ENCODE peak calls at places on chromosomes 2 and 18, in six cellular contexts. One of them, this sample, is unnamed.

GRCh38 chr2:65379721-65380171 is 52.7 kb downstream of the SPRED2 start:
- DNase-seq in prostate gland: no peak
- DNase-seq in tibial artery: no peak
- DNase-seq in mesenchymal stem cell: no peak
- DNase-seq in CD8-positive, alpha-beta T cell: no peak
- DNase-seq in RWPE2: no peak
- DNase-seq in this sample: no peak

GRCh38 chr2:224062481-224063307 is 23.6 kb upstream of the SERPINE2 start:
- DNase-seq in prostate gland: no peak
- DNase-seq in tibial artery: no peak
- DNase-seq in mesenchymal stem cell: peak; percentile 23
- DNase-seq in CD8-positive, alpha-beta T cell: no peak
- DNase-seq in RWPE2: no peak
- DNase-seq in this sample: no peak

GRCh38 chr2:210727549-210727948 is 171.2 kb downstream of the CPS1 start:
- DNase-seq in prostate gland: no peak
- DNase-seq in tibial artery: no peak
- DNase-seq in mesenchymal stem cell: no peak
- DNase-seq in CD8-positive, alpha-beta T cell: no peak
- DNase-seq in RWPE2: no peak
- DNase-seq in this sample: no peak

GRCh38 chr2:236918513-236918912 is 167.2 kb upstream of the COPS8 start:
- DNase-seq in prostate gland: no peak
- DNase-seq in tibial artery: no peak
- DNase-seq in mesenchymal stem cell: no peak
- DNase-seq in CD8-positive, alpha-beta T cell: no peak
- DNase-seq in RWPE2: no peak
- DNase-seq in this sample: peak; percentile 10

GRCh38 chr2:33785201-33786106 is 186.4 kb upstream of the FAM98A start:
- DNase-seq in prostate gland: no peak
- DNase-seq in tibial artery: no peak
- DNase-seq in mesenchymal stem cell: no peak
- DNase-seq in CD8-positive, alpha-beta T cell: no peak
- DNase-seq in RWPE2: no peak
- DNase-seq in this sample: no peak

GRCh38 chr2:100537918-100538317 is 24.9 kb upstream of the PDCL3 start:
- DNase-seq in prostate gland: no peak
- DNase-seq in tibial artery: no peak
- DNase-seq in mesenchymal stem cell: no peak
- DNase-seq in CD8-positive, alpha-beta T cell: no peak
- DNase-seq in RWPE2: no peak
- DNase-seq in this sample: no peak

GRCh38 chr2:188013767-188014166 is 277.9 kb upstream of the GULP1 start:
- DNase-seq in prostate gland: no peak
- DNase-seq in tibial artery: no peak
- DNase-seq in mesenchymal stem cell: no peak
- DNase-seq in CD8-positive, alpha-beta T cell: no peak
- DNase-seq in RWPE2: no peak
- DNase-seq in this sample: no peak

GRCh38 chr2:1598041-1598710 is 146.1 kb downstream of the PXDN start:
- DNase-seq in prostate gland: no peak
- DNase-seq in tibial artery: no peak
- DNase-seq in mesenchymal stem cell: no peak
- DNase-seq in CD8-positive, alpha-beta T cell: no peak
- DNase-seq in RWPE2: peak; percentile 35
- DNase-seq in this sample: no peak

GRCh38 chr2:20148841-20149702 is 75.9 kb downstream of the SDC1 start:
- DNase-seq in prostate gland: no peak
- DNase-seq in tibial artery: no peak
- DNase-seq in mesenchymal stem cell: peak; percentile 69
- DNase-seq in CD8-positive, alpha-beta T cell: no peak
- DNase-seq in RWPE2: peak; percentile 12
- DNase-seq in this sample: peak; percentile 85

GRCh38 chr18:42976869-42977268 is 138.6 kb downstream of the RIT2 start:
- DNase-seq in prostate gland: no peak
- DNase-seq in tibial artery: no peak
- DNase-seq in mesenchymal stem cell: no peak
- DNase-seq in CD8-positive, alpha-beta T cell: no peak
- DNase-seq in RWPE2: no peak
- DNase-seq in this sample: no peak

GRCh38 chr18:11887305-11888262 is 20.5 kb downstream of the MPPE1 start:
- DNase-seq in prostate gland: no peak
- DNase-seq in tibial artery: no peak
- DNase-seq in mesenchymal stem cell: no peak
- DNase-seq in CD8-positive, alpha-beta T cell: no peak
- DNase-seq in RWPE2: no peak
- DNase-seq in this sample: no peak

GRCh38 chr2:229445013-229445412 is 173.9 kb upstream of the PID1 start:
- DNase-seq in prostate gland: peak; percentile 70
- DNase-seq in tibial artery: peak; percentile 89
- DNase-seq in mesenchymal stem cell: peak; percentile 89
- DNase-seq in CD8-positive, alpha-beta T cell: no peak
- DNase-seq in RWPE2: peak; percentile 78
- DNase-seq in this sample: peak; percentile 98

GRCh38 chr2:55102056-55102812 is 52.0 kb upstream of the RTN4 start:
- DNase-seq in prostate gland: no peak
- DNase-seq in tibial artery: no peak
- DNase-seq in mesenchymal stem cell: no peak
- DNase-seq in CD8-positive, alpha-beta T cell: no peak
- DNase-seq in RWPE2: no peak
- DNase-seq in this sample: peak; percentile 58

GRCh38 chr18:2970344-2970743 is 42.6 kb downstream of the LPIN2 start:
- DNase-seq in prostate gland: no peak
- DNase-seq in tibial artery: no peak
- DNase-seq in mesenchymal stem cell: no peak
- DNase-seq in CD8-positive, alpha-beta T cell: no peak
- DNase-seq in RWPE2: no peak
- DNase-seq in this sample: no peak

GRCh38 chr18:23550898-23551297 is 35.4 kb downstream of the NPC1 start:
- DNase-seq in prostate gland: no peak
- DNase-seq in tibial artery: no peak
- DNase-seq in mesenchymal stem cell: no peak
- DNase-seq in CD8-positive, alpha-beta T cell: no peak
- DNase-seq in RWPE2: no peak
- DNase-seq in this sample: no peak

GRCh38 chr2:201472411-201472810 is 20.9 kb downstream of the STRADB start:
- DNase-seq in prostate gland: no peak
- DNase-seq in tibial artery: no peak
- DNase-seq in mesenchymal stem cell: no peak
- DNase-seq in CD8-positive, alpha-beta T cell: no peak
- DNase-seq in RWPE2: no peak
- DNase-seq in this sample: peak; percentile 27

GRCh38 chr2:63018439-63018838 is 32.2 kb upstream of the OTX1 start:
- DNase-seq in prostate gland: no peak
- DNase-seq in tibial artery: no peak
- DNase-seq in mesenchymal stem cell: no peak
- DNase-seq in CD8-positive, alpha-beta T cell: no peak
- DNase-seq in RWPE2: no peak
- DNase-seq in this sample: no peak

GRCh38 chr18:47605093-47605492 is 325.4 kb downstream of the SMAD2 start:
- DNase-seq in prostate gland: no peak
- DNase-seq in tibial artery: no peak
- DNase-seq in mesenchymal stem cell: no peak
- DNase-seq in CD8-positive, alpha-beta T cell: no peak
- DNase-seq in RWPE2: no peak
- DNase-seq in this sample: no peak

GRCh38 chr2:12728221-12728777 is 11.6 kb downstream of the TRIB2 start:
- DNase-seq in prostate gland: no peak
- DNase-seq in tibial artery: no peak
- DNase-seq in mesenchymal stem cell: no peak
- DNase-seq in CD8-positive, alpha-beta T cell: peak; percentile 73
- DNase-seq in RWPE2: no peak
- DNase-seq in this sample: no peak

GRCh38 chr18:46678785-46679404 is 21.9 kb upstream of the LOXHD1 start:
- DNase-seq in prostate gland: no peak
- DNase-seq in tibial artery: no peak
- DNase-seq in mesenchymal stem cell: no peak
- DNase-seq in CD8-positive, alpha-beta T cell: no peak
- DNase-seq in RWPE2: no peak
- DNase-seq in this sample: no peak

GRCh38 chr2:163602196-163602595 is 133.6 kb downstream of the FIGN start:
- DNase-seq in prostate gland: no peak
- DNase-seq in tibial artery: no peak
- DNase-seq in mesenchymal stem cell: no peak
- DNase-seq in CD8-positive, alpha-beta T cell: no peak
- DNase-seq in RWPE2: no peak
- DNase-seq in this sample: no peak

GRCh38 chr2:132774189-132774588 is 104.2 kb upstream of the LYPD1 start:
- DNase-seq in prostate gland: no peak
- DNase-seq in tibial artery: no peak
- DNase-seq in mesenchymal stem cell: no peak
- DNase-seq in CD8-positive, alpha-beta T cell: no peak
- DNase-seq in RWPE2: no peak
- DNase-seq in this sample: no peak

GRCh38 chr2:239001794-239002193 is 153.9 kb downstream of the TWIST2 start:
- DNase-seq in prostate gland: no peak
- DNase-seq in tibial artery: no peak
- DNase-seq in mesenchymal stem cell: no peak
- DNase-seq in CD8-positive, alpha-beta T cell: no peak
- DNase-seq in RWPE2: no peak
- DNase-seq in this sample: no peak

GRCh38 chr18:8942021-8942908 is 160.2 kb upstream of the NDUFV2 start:
- DNase-seq in prostate gland: no peak
- DNase-seq in tibial artery: no peak
- DNase-seq in mesenchymal stem cell: no peak
- DNase-seq in CD8-positive, alpha-beta T cell: no peak
- DNase-seq in RWPE2: no peak
- DNase-seq in this sample: no peak

GRCh38 chr2:144453486-144454158 is 66.3 kb downstream of the ZEB2 start:
- DNase-seq in prostate gland: no peak
- DNase-seq in tibial artery: no peak
- DNase-seq in mesenchymal stem cell: no peak
- DNase-seq in CD8-positive, alpha-beta T cell: no peak
- DNase-seq in RWPE2: no peak
- DNase-seq in this sample: no peak

GRCh38 chr2:144454466-144455287 is 65.2 kb downstream of the ZEB2 start:
- DNase-seq in prostate gland: no peak
- DNase-seq in tibial artery: no peak
- DNase-seq in mesenchymal stem cell: no peak
- DNase-seq in CD8-positive, alpha-beta T cell: no peak
- DNase-seq in RWPE2: no peak
- DNase-seq in this sample: no peak

GRCh38 chr2:144451443-144451842 is 68.5 kb downstream of the ZEB2 start:
- DNase-seq in prostate gland: no peak
- DNase-seq in tibial artery: no peak
- DNase-seq in mesenchymal stem cell: no peak
- DNase-seq in CD8-positive, alpha-beta T cell: no peak
- DNase-seq in RWPE2: no peak
- DNase-seq in this sample: no peak

GRCh38 chr2:144452169-144453038 is 67.5 kb downstream of the ZEB2 start:
- DNase-seq in prostate gland: no peak
- DNase-seq in tibial artery: no peak
- DNase-seq in mesenchymal stem cell: peak; percentile 67
- DNase-seq in CD8-positive, alpha-beta T cell: no peak
- DNase-seq in RWPE2: no peak
- DNase-seq in this sample: peak; percentile 53

DNA sequence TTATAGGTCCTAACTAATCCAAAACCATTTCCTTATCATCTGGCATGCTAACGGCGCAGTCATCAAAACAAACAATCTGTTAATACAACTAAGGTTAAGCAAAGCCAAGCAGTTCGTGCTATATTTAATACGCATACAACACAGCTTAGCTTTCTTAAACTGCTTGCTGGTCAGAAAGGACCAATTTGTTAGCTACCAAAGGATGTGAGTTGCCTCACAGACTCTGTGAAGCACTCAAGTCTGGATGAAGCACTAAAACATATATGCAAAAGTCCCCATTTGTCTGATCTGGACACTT is 66.9 kb downstream of the ZEB2 start:
- DNase-seq in prostate gland: no peak
- DNase-seq in tibial artery: no peak
- DNase-seq in mesenchymal stem cell: peak; percentile 66
- DNase-seq in CD8-positive, alpha-beta T cell: no peak
- DNase-seq in RWPE2: no peak
- DNase-seq in this sample: peak; percentile 50
- H3K4me3 ChIP-seq in prostate gland: no peak overlapping the region
- H3K4me3 ChIP-seq in tibial artery: peak overlapping the region; percentile 30
- H3K4me3 ChIP-seq in mesenchymal stem cell: no peak overlapping the region
- H3K4me3 ChIP-seq in CD8-positive, alpha-beta T cell: no peak overlapping the region
- H3K4me3 ChIP-seq in RWPE2: no peak overlapping the region
- H3K4me3 ChIP-seq in this sample: no peak overlapping the region

GRCh38 chr18:35137632-35138031 is 96.4 kb downstream of the MAPRE2 start:
- DNase-seq in prostate gland: no peak
- DNase-seq in tibial artery: no peak
- DNase-seq in mesenchymal stem cell: no peak
- DNase-seq in CD8-positive, alpha-beta T cell: no peak
- DNase-seq in RWPE2: no peak
- DNase-seq in this sample: no peak

GRCh38 chr18:35141077-35141476 is 99.8 kb upstream of the ZNF397 start:
- DNase-seq in prostate gland: no peak
- DNase-seq in tibial artery: no peak
- DNase-seq in mesenchymal stem cell: no peak
- DNase-seq in CD8-positive, alpha-beta T cell: no peak
- DNase-seq in RWPE2: no peak
- DNase-seq in this sample: no peak

GRCh38 chr18:35138773-35139172 is 97.6 kb downstream of the MAPRE2 start:
- DNase-seq in prostate gland: no peak
- DNase-seq in tibial artery: no peak
- DNase-seq in mesenchymal stem cell: no peak
- DNase-seq in CD8-positive, alpha-beta T cell: no peak
- DNase-seq in RWPE2: no peak
- DNase-seq in this sample: no peak

GRCh38 chr18:35141567-35142269 is 99.1 kb upstream of the ZNF397 start:
- DNase-seq in prostate gland: no peak
- DNase-seq in tibial artery: no peak
- DNase-seq in mesenchymal stem cell: no peak
- DNase-seq in CD8-positive, alpha-beta T cell: no peak
- DNase-seq in RWPE2: no peak
- DNase-seq in this sample: no peak

DNA sequence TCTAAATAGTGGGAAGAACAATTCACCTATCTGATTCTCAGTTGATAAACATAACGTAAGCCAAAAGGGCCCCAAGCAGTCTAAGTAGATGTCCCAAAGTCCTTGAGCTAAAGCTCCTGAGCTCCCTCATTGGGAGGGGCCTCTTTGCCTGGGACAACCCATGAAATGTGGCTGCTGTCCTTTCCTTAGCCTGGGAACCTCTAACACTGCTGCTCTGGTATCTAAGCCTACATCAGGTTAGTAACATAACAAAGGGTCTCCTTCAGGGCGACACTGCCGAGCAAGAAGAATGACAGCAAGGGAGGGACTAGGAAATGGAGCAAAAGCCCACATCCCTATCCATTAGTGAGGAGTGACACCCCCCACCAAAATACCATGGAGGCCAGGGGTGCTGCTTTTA is 98.3 kb downstream of the MAPRE2 start:
- DNase-seq in prostate gland: no peak
- DNase-seq in tibial artery: no peak
- DNase-seq in mesenchymal stem cell: no peak
- DNase-seq in CD8-positive, alpha-beta T cell: no peak
- DNase-seq in RWPE2: no peak
- DNase-seq in this sample: no peak
- H3K27ac ChIP-seq in prostate gland: no peak overlapping the region
- H3K27ac ChIP-seq in tibial artery: no peak overlapping the region
- H3K27ac ChIP-seq in mesenchymal stem cell: no peak overlapping the region
- H3K27ac ChIP-seq in CD8-positive, alpha-beta T cell: no peak overlapping the region
- H3K27ac ChIP-seq in RWPE2: no peak overlapping the region
- H3K27ac ChIP-seq in this sample: no peak overlapping the region

GRCh38 chr18:36672437-36673344 is 156.1 kb downstream of the TPGS2 start:
- DNase-seq in prostate gland: peak; percentile 86
- DNase-seq in tibial artery: no peak
- DNase-seq in mesenchymal stem cell: peak; percentile 45
- DNase-seq in CD8-positive, alpha-beta T cell: no peak
- DNase-seq in RWPE2: peak; percentile 95
- DNase-seq in this sample: peak; percentile 18
- H3K4me3 ChIP-seq in prostate gland: no peak overlapping the region
- H3K4me3 ChIP-seq in tibial artery: peak overlapping the region; percentile 38
- H3K4me3 ChIP-seq in mesenchymal stem cell: no peak overlapping the region
- H3K4me3 ChIP-seq in CD8-positive, alpha-beta T cell: no peak overlapping the region
- H3K4me3 ChIP-seq in RWPE2: peak overlapping the region; percentile 8
- H3K4me3 ChIP-seq in this sample: peak overlapping the region; percentile 24

GRCh38 chr2:191905336-191905735 is 58.4 kb upstream of the CAVIN2 start:
- DNase-seq in prostate gland: no peak
- DNase-seq in tibial artery: no peak
- DNase-seq in mesenchymal stem cell: no peak
- DNase-seq in CD8-positive, alpha-beta T cell: no peak
- DNase-seq in RWPE2: no peak
- DNase-seq in this sample: no peak
- H3K27ac ChIP-seq in prostate gland: no peak overlapping the region
- H3K27ac ChIP-seq in tibial artery: no peak overlapping the region
- H3K27ac ChIP-seq in mesenchymal stem cell: no peak overlapping the region
- H3K27ac ChIP-seq in CD8-positive, alpha-beta T cell: no peak overlapping the region
- H3K27ac ChIP-seq in RWPE2: no peak overlapping the region
- H3K27ac ChIP-seq in this sample: no peak overlapping the region